ENCODE peak calls at places on chromosomes 1 and 21, in five cellular contexts. X, U, A, C and G are unnamed samples.
A peak's percentile ranks its signal among the peaks of the same experiment; 100 is the strongest.

GRCh38 chr21:31343680-31344480 is at the start of gene TIAM1:
- DNase-seq in X (peak; percentile 70), U (peak; percentile 64), A (no peak), C (no peak), G (no peak)

GRCh38 chr1:66311092-66311491 is 222.9 kb upstream of the SGIP1 start:
- DNase-seq in X (no peak), U (no peak), A (no peak), C (no peak), G (no peak)

GRCh38 chr21:42118901-42119300 is 47.8 kb downstream of the UMODL1 start:
- DNase-seq in X (no peak), U (peak; percentile 58), A (no peak), C (no peak), G (no peak)

GRCh38 chr1:224219011-224219611 is 36.1 kb downstream of the DEGS1 start:
- DNase-seq in X (no peak), U (no peak), A (no peak), C (no peak), G (no peak)

GRCh38 chr21:43295016-43295958 is 126.5 kb downstream of the CRYAA start:
- DNase-seq in X (no peak), U (no peak), A (no peak), C (no peak), G (no peak)

GRCh38 chr1:225462714-225463574 is 35.1 kb upstream of the LBR start:
- DNase-seq in X (no peak), U (peak; percentile 66), A (no peak), C (no peak), G (no peak)

GRCh38 chr21:32819702-32820101 is 48.1 kb upstream of the PAXBP1 start:
- DNase-seq in X (no peak), U (no peak), A (no peak), C (no peak), G (no peak)

GRCh38 chr1:6600410-6601048 is 2.1 kb downstream of the KLHL21 start:
- DNase-seq in X (peak; percentile 52), U (peak; percentile 58), A (no peak), C (no peak), G (no peak)

GRCh38 chr1:168504064-168504837 is 39.5 kb downstream of the XCL2 start:
- DNase-seq in X (no peak), U (no peak), A (no peak), C (no peak), G (no peak)

GRCh38 chr1:187070076-187070475 is 241.3 kb downstream of the PLA2G4A start:
- DNase-seq in X (no peak), U (no peak), A (no peak), C (no peak), G (no peak)

GRCh38 chr1:9449106-9449627 is 90.1 kb upstream of the SLC25A33 start:
- DNase-seq in X (no peak), U (peak; percentile 69), A (no peak), C (no peak), G (no peak)

DNA sequence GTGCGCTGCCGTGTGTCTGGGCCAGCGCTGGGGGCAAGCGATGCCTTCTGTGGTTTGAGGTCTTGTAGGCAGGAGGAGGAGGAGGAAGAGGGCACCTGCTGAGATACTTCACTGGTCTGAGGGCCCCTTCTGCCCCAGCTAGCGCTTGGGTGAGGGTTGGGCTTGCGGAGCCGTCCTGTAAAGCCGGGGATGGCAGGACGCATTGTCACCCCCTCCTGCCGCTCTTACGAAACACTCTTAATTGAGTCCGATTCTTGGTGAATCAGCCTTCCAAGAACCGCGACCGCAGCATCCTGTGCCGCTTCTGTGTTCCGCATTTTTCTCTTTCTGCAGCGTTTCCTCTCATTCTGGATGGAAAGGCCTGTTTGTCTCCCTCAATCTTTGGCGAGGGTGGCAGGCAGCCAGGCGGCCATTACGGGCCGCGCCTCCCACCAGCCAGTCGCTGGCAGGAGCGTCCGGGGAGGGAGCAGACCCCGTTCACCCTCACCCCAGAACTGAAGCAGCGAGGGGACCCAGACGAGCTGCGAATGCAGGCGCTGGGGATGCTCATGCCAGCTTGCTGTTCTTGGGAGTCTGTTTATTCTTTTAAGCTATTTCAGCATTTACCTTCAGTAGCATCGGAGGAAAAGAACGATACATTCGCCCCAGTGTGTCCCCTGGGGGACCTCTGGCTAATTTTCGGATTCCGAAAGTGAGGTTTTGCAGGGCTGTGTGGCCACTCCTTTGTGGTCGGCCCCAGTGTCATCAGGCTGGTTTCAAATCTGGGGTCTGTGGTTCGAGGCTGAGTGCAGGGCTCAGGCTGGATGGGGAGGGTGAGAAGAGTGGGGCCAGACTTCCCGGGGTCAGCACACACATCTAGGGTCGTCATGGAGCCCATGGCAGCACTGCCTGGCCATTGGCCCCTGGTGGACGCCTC is 62.7 kb downstream of the SKI start:
- DNase-seq in X (no peak), U (no peak), A (no peak), C (peak; percentile 66), G (peak; percentile 59)
- TF ChIP-seq POLR2AphosphoS5 in X (no peak), U (no peak), A (no peak), C (no peak), G (no peak)

DNA sequence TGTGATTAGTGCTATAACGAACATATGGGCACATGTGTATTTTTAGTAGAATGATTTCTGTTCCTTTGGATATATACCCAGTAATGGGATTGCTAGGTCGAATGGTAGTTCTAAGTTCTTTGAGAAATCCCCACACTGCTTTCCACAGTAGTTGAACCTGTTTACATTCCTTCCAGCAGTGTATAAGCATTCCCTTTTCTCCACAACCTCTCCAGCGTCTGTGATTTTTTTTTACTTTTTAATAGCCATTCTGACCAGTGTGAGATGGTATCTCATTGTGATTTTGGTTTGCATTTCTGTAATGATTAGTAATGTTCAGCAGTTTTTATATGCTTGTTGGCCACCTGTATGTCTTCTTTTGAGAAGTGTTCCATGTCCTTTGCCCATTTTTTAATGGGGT is 81.8 kb upstream of the SLC44A3 start:
- DNase-seq in X (no peak), U (no peak), A (no peak), C (no peak), G (no peak)
- TF ChIP-seq TAF1 in X (no peak), U (no peak), A (no peak), C (no peak), G (no peak)

DNA sequence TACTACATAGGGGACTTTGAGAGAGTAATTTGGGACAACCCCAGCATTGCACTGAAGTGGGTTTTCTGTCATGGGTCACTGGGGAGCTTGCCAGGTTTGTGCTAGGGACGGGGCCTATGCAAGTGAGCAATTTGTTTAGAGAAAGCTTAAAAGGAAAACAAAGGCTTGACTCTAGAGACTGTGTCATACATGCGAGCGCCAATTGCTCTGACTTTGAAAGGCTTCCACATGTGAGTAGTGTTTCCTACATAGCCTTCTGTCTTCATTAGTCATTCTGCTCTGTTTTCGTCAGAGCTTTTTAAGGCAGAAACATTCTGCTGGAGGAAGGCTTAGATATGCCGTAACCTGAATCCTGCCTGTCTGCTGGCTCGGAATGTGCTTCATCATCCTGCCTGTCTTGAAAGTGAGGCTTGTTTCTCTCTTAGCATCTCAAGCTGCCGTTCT is 28.4 kb downstream of the TRIM45 start:
- DNase-seq in X (no peak), U (no peak), A (no peak), C (peak; percentile 69), G (no peak)
- TF ChIP-seq POLR2AphosphoS5 in X (no peak), U (peak; percentile 58), A (no peak), C (peak; percentile 19), G (no peak)

GRCh38 chr1:228472655-228473054 is 14.5 kb upstream of the RNF187 start:
- DNase-seq in X (no peak), U (no peak), A (no peak), C (no peak), G (no peak)
- TF ChIP-seq TAF1 in X (no peak), U (no peak), A (no peak), C (no peak), G (no peak)

GRCh38 chr1:227318852-227319607 is 738 bp upstream of the CDC42BPA start:
- DNase-seq in X (peak; percentile 75), U (peak; percentile 78), A (no peak), C (peak; percentile 45), G (no peak)

GRCh38 chr1:227318003-227318851 is at the start of gene CDC42BPA:
- DNase-seq in X (peak; percentile 80), U (peak; percentile 95), A (peak; percentile 47), C (peak; percentile 95), G (peak; percentile 37)

GRCh38 chr1:227322376-227322775 is 4.1 kb upstream of the CDC42BPA start:
- DNase-seq in X (no peak), U (no peak), A (no peak), C (no peak), G (no peak)

GRCh38 chr1:227321035-227321434 is 2.7 kb upstream of the CDC42BPA start:
- DNase-seq in X (no peak), U (no peak), A (no peak), C (no peak), G (no peak)

DNA sequence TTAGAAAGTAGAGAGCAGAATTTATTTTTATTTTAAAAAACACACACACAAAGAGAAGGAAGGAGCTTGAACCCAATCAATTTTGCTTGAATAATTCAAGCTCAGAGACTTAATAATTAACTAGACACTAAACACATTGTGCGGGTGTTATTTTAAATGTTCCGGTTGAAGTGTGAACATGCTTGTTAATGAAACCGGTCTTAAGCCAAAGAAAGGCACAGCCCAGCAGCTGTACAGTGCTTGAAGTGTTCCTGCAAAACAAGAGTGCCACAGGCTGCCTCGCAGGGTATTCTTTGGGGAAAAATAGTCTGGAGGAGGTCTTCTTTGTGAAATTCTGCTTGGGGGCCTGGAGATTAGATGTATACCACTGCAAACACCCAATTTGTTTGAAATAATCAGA is 2.2 kb upstream of the CDC42BPA start:
- DNase-seq in X (no peak), U (no peak), A (no peak), C (no peak), G (no peak)
- TF ChIP-seq POLR2AphosphoS5 in X (no peak), U (no peak), A (no peak), C (no peak), G (no peak)

GRCh38 chr1:54996869-54997710 is 1.6 kb upstream of the BSND start:
- DNase-seq in X (peak; percentile 71), U (peak; percentile 68), A (no peak), C (peak; percentile 35), G (no peak)

GRCh38 chr1:54995835-54996234 is 2.9 kb upstream of the BSND start:
- DNase-seq in X (no peak), U (no peak), A (no peak), C (no peak), G (no peak)

GRCh38 chr1:54996359-54996868 is 2.3 kb upstream of the BSND start:
- DNase-seq in X (peak; percentile 96), U (peak; percentile 96), A (peak; percentile 97), C (peak; percentile 92), G (peak; percentile 95)

GRCh38 chr1:54994355-54994990 is 4.3 kb upstream of the BSND start:
- DNase-seq in X (no peak), U (no peak), A (no peak), C (no peak), G (no peak)

GRCh38 chr1:54995013-54995760 is 3.5 kb upstream of the BSND start:
- DNase-seq in X (no peak), U (no peak), A (no peak), C (no peak), G (no peak)
- TF ChIP-seq TAF1 in X (no peak), U (no peak), A (no peak), C (no peak), G (no peak)

DNA sequence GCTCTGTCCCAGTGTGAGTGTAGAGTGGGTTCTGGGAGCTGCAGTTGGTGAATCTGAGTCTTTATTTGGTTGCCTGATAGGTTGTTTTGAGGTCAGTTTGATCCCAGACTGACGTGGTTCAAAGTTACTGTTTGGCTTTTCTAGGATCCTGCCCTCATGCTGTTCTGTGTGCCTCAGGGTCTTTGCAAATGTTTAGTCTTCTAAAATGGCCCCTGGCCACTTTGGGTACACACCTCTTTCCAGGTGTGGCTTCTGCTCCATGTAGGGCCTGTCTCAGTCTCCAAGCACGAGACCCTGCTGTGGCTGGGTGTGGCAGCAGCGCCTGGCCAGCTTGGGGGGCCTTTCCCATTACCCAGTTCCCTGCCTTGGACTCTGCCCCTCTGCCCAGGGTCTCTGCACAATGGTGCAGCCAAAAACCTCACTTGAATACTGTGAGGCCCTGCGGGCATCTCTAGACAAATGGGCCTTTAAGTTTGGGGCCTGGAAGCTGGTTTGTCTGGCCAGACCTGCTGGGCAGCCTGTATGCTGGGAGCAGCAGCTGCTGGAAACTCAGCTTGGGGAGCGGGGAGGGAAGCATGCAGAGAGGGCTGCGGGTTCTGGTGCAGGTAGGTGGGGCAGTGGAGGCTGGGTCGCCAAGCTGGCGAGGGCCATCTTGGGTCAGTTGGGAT is 5.6 kb downstream of the PTPRF start:
- DNase-seq in X (no peak), U (no peak), A (no peak), C (no peak), G (no peak)
- TF ChIP-seq POLR2AphosphoS5 in X (no peak), U (no peak), A (no peak), C (no peak), G (no peak)